ENCODE peak calls at places on chromosomes 5 and 9, in five cellular contexts. P is IMR-90, S is heart left ventricle, M is nephron progenitor cell, E is HFFc6. A is an unnamed sample.

GRCh38 chr9:36188212-36188611 is 2.5 kb upstream of the CLTA start:
- DNase-seq in E (no peak), S (no peak), P (no peak), M (no peak), A (no peak)

GRCh38 chr9:137452761-137453642 is 6.1 kb downstream of the NSMF start:
- DNase-seq in M (peak), P (no peak), E (no peak), S (peak), A (no peak)

GRCh38 chr5:176693477-176693851 is 46.2 kb downstream of the TSPAN17 start:
- DNase-seq in M (no peak), P (no peak), S (no peak), E (no peak), A (peak)

GRCh38 chr9:136313111-136314055 is 9.5 kb upstream of the CCDC187 start:
- DNase-seq in P (no peak), M (no peak), S (no peak), E (no peak), A (no peak)

GRCh38 chr5:52757991-52758390 is 29.7 kb upstream of the ITGA1 start:
- DNase-seq in E (no peak), S (no peak), M (no peak), P (no peak), A (peak)

GRCh38 chr5:92401492-92401891 is 1018.4 kb upstream of the ARRDC3 start:
- DNase-seq in M (peak), S (no peak), P (peak), E (no peak), A (no peak)

GRCh38 chr5:76303917-76304316 is 99.2 kb upstream of the IQGAP2 start:
- DNase-seq in S (no peak), P (no peak), M (no peak), E (no peak), A (peak)

GRCh38 chr5:140608730-140609520 is 24.1 kb downstream of the CD14 start:
- DNase-seq in P (no peak), E (no peak), S (peak), M (no peak), A (peak)

GRCh38 chr9:99859395-99859980 is 37.8 kb downstream of the NR4A3 start:
- DNase-seq in E (no peak), P (peak), S (no peak), M (peak), A (peak)

GRCh38 chr5:2783223-2783622 is 31.7 kb upstream of the IRX2 start:
- DNase-seq in E (no peak), S (no peak), M (no peak), P (no peak), A (peak)

GRCh38 chr5:53965459-53965858 is 344.9 kb downstream of the ARL15 start:
- DNase-seq in P (no peak), M (no peak), E (peak), S (no peak), A (no peak)
- TF ChIP-seq CTCF in P (no peak), M (no peak), E (no peak), S (no peak), A (no peak)

GRCh38 chr9:34664281-34665108 is 2.0 kb upstream of the CCL27 start:
- DNase-seq in E (peak), S (peak), M (peak), P (peak), A (peak)
- TF ChIP-seq CTCF in E (peak), S (peak), M (peak), P (peak), A (peak)

DNA sequence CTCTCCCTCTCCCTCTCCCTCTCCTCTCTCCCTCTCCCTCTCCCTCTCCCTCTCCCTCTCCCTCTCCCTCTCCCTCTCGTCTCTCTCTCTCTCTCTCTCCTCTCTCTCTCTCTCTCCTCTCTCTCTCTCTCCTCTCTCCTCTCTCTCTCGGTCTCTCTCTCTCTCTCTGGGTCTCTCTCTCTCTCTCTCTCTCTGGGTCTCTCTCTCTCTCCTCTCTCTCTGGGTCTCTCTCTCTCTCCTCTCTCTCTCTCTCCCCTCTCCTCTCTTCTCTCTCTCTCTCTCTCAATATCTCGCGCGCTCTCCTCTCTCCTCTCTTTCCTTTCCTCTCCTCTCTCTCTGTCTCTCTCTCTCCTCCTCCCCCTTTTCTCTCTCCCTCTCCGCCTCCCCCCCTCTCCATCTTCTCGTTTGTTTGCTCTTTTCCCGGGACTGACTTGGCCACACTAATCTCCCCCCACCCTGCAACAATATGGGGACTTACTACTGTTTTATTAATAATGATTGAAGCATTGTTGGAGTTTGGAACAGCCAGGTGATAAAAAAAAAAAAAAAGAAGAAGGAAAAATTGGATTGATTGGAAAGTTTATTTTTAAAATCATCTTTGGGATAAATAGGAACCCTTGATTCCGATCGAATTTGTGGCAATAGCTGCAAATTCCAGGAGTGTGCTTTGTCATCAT is 857 bp upstream of the NR2F1-AS1 start:
- DNase-seq in P (peak), M (no peak), E (peak), S (no peak), A (peak)
- TF ChIP-seq CTCF in P (no peak), M (no peak), E (no peak), S (no peak), A (no peak)

GRCh38 chr5:142079243-142079642 is 29.3 kb upstream of the NDFIP1 start:
- DNase-seq in E (no peak), P (no peak), S (no peak), M (no peak), A (no peak)

GRCh38 chr5:142086229-142086628 is 22.4 kb upstream of the NDFIP1 start:
- DNase-seq in S (no peak), E (no peak), M (no peak), P (no peak), A (no peak)

GRCh38 chr5:142078706-142079105 is 29.9 kb upstream of the NDFIP1 start:
- DNase-seq in E (no peak), S (no peak), M (no peak), P (no peak), A (no peak)

GRCh38 chr5:142080248-142080647 is 28.3 kb upstream of the NDFIP1 start:
- DNase-seq in M (no peak), E (no peak), S (no peak), P (no peak), A (no peak)

DNA sequence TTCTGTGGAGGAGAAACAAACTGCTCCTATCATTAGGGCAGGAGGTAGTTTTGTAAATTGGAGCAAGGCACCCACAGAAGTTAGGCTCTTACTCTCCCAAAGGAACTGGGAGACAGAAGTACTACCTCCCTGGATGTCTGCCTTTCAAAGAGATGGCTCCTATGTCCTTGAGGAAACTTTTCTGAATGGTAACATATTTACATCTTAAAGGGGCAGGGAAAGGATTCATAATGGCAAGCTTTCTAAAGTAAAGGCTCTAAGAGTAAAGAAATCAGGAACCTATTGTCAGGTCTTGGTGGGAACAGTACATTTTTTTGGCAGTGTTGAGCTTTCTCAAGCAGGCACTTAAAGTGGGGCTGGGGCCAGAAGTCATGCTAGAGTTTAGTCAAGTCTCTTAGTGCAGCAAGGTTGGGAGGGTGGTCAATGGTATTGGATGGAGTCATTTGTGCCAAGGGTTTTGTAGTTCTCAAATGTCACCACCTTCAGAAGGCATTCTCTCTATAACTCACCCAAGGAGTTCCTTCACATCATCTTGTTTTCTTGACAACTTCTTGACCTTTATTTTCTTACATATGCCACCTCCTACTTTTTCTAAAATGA is 26.3 kb upstream of the NDFIP1 start:
- DNase-seq in M (no peak), E (no peak), S (no peak), P (no peak), A (no peak)
- TF ChIP-seq CTCF in M (no peak), E (no peak), S (no peak), P (no peak), A (no peak)

DNA sequence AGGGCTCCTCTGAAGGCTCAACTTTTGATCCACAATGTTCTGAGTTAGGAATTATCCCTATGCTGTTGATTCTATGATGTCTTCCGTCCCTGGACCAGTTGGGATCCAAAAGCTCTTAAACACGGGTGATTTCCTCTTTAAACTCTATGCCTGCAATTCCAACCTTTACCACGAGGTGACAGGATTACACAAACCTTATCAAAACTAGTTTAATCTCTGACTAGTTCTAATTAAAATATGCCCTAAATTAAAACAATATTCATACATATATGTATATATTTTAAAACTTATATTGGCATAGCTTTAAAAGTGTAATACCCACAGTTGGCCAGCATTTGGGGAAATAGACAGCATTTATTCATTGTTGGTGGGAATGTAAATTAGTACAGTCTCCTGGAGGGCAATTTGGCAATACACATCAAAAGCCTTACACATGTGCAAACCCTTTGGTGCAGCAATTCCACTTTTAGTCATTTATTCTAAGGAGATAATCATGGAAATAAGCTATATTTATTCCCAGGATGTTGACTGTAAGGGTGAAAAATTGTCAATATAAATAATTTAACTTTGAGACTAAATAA is 51.6 kb upstream of the PHYKPL start:
- DNase-seq in M (no peak), E (no peak), S (no peak), P (peak), A (peak)
- TF ChIP-seq CTCF in M (peak), E (peak), S (peak), P (peak), A (peak)

GRCh38 chr5:78747703-78748359 is 99.3 kb upstream of the LHFPL2 start:
- DNase-seq in E (peak), P (peak), S (no peak), M (no peak), A (no peak)
- TF ChIP-seq CTCF in E (no peak), P (no peak), S (no peak), M (no peak), A (no peak)

GRCh38 chr9:115013998-115014397 is 83.6 kb upstream of the TNFSF8 start:
- DNase-seq in S (peak), M (peak), P (peak), E (peak), A (peak)
- TF ChIP-seq CTCF in S (peak), M (peak), P (peak), E (peak), A (peak)